ENCODE peak calls at places on chromosome 7, in four cellular contexts. One of them, this sample, is unnamed.

GRCh38 chr7:133185512-133185911 is 67.4 kb upstream of the EXOC4 start:
- DNase-seq in adrenal gland: no peak
- DNase-seq in ovary: no peak
- DNase-seq in heart left ventricle: no peak
- DNase-seq in this sample: no peak

GRCh38 chr7:16167531-16167930 is 253.8 kb downstream of the CRPPA start:
- DNase-seq in adrenal gland: no peak
- DNase-seq in ovary: no peak
- DNase-seq in heart left ventricle: no peak
- DNase-seq in this sample: no peak

GRCh38 chr7:97118306-97118917 is 914 bp downstream of the SDHAF3 start:
- DNase-seq in adrenal gland: no peak
- DNase-seq in ovary: no peak
- DNase-seq in heart left ventricle: no peak
- DNase-seq in this sample: no peak

GRCh38 chr7:100893318-100893895 is 2.3 kb downstream of the ACHE start:
- DNase-seq in adrenal gland: no peak
- DNase-seq in ovary: no peak
- DNase-seq in heart left ventricle: no peak
- DNase-seq in this sample: no peak

GRCh38 chr7:131355917-131356777 is 28.5 kb downstream of the MKLN1 start:
- DNase-seq in adrenal gland: peak
- DNase-seq in ovary: no peak
- DNase-seq in heart left ventricle: peak
- DNase-seq in this sample: no peak

GRCh38 chr7:96075510-96076349 is 246.2 kb downstream of the SLC25A13 start:
- DNase-seq in adrenal gland: peak
- DNase-seq in ovary: peak
- DNase-seq in heart left ventricle: peak
- DNase-seq in this sample: peak

GRCh38 chr7:114152314-114152938 is 233.6 kb upstream of the PPP1R3A start:
- DNase-seq in adrenal gland: no peak
- DNase-seq in ovary: no peak
- DNase-seq in heart left ventricle: no peak
- DNase-seq in this sample: no peak

GRCh38 chr7:157540020-157540419 is 203.2 kb downstream of the DNAJB6 start:
- DNase-seq in adrenal gland: no peak
- DNase-seq in ovary: no peak
- DNase-seq in heart left ventricle: no peak
- DNase-seq in this sample: no peak

GRCh38 chr7:130400120-130400572 is 19.9 kb downstream of the CPA1 start:
- DNase-seq in adrenal gland: peak
- DNase-seq in ovary: no peak
- DNase-seq in heart left ventricle: no peak
- DNase-seq in this sample: no peak

GRCh38 chr7:105352018-105352612 is 36.6 kb downstream of the SRPK2 start:
- DNase-seq in adrenal gland: peak
- DNase-seq in ovary: peak
- DNase-seq in heart left ventricle: peak
- DNase-seq in this sample: peak

GRCh38 chr7:2527505-2528464 is 8.2 kb downstream of the LFNG start:
- DNase-seq in adrenal gland: peak
- DNase-seq in ovary: no peak
- DNase-seq in heart left ventricle: no peak
- DNase-seq in this sample: peak

GRCh38 chr7:67854784-67855183 is 858.2 kb downstream of the TYW1 start:
- DNase-seq in adrenal gland: no peak
- DNase-seq in ovary: no peak
- DNase-seq in heart left ventricle: no peak
- DNase-seq in this sample: no peak

GRCh38 chr7:50329775-50330174 is 25.3 kb downstream of the IKZF1 start:
- DNase-seq in adrenal gland: no peak
- DNase-seq in ovary: no peak
- DNase-seq in heart left ventricle: no peak
- DNase-seq in this sample: no peak

GRCh38 chr7:135245826-135246825 is 12.5 kb downstream of the STRA8 start:
- DNase-seq in adrenal gland: no peak
- DNase-seq in ovary: no peak
- DNase-seq in heart left ventricle: no peak
- DNase-seq in this sample: no peak

GRCh38 chr7:152924826-152925411 is 165.4 kb downstream of the ACTR3B start:
- DNase-seq in adrenal gland: no peak
- DNase-seq in ovary: no peak
- DNase-seq in heart left ventricle: no peak
- DNase-seq in this sample: no peak

GRCh38 chr7:158060216-158060615 is 527.4 kb downstream of the PTPRN2 start:
- DNase-seq in adrenal gland: no peak
- DNase-seq in ovary: no peak
- DNase-seq in heart left ventricle: no peak
- DNase-seq in this sample: no peak

GRCh38 chr7:125118444-125118843 is 188.8 kb upstream of the POT1 start:
- DNase-seq in adrenal gland: no peak
- DNase-seq in ovary: no peak
- DNase-seq in heart left ventricle: no peak
- DNase-seq in this sample: peak

GRCh38 chr7:30330134-30331111 is 46.0 kb downstream of the ZNRF2 start:
- DNase-seq in adrenal gland: no peak
- DNase-seq in ovary: no peak
- DNase-seq in heart left ventricle: no peak
- DNase-seq in this sample: peak

GRCh38 chr7:147070886-147071285 is 954.3 kb downstream of the CNTNAP2 start:
- DNase-seq in adrenal gland: no peak
- DNase-seq in ovary: no peak
- DNase-seq in heart left ventricle: no peak
- DNase-seq in this sample: no peak

GRCh38 chr7:16918288-16918895 is 36.6 kb upstream of the AGR3 start:
- DNase-seq in adrenal gland: peak
- DNase-seq in ovary: no peak
- DNase-seq in heart left ventricle: no peak
- DNase-seq in this sample: peak

GRCh38 chr7:139055674-139056073 is 19.8 kb upstream of the ZC3HAV1L start:
- DNase-seq in adrenal gland: no peak
- DNase-seq in ovary: no peak
- DNase-seq in heart left ventricle: no peak
- DNase-seq in this sample: no peak

GRCh38 chr7:98685541-98685940 is 68.5 kb downstream of the NPTX2 start:
- DNase-seq in adrenal gland: no peak
- DNase-seq in ovary: no peak
- DNase-seq in heart left ventricle: no peak
- DNase-seq in this sample: no peak

DNA sequence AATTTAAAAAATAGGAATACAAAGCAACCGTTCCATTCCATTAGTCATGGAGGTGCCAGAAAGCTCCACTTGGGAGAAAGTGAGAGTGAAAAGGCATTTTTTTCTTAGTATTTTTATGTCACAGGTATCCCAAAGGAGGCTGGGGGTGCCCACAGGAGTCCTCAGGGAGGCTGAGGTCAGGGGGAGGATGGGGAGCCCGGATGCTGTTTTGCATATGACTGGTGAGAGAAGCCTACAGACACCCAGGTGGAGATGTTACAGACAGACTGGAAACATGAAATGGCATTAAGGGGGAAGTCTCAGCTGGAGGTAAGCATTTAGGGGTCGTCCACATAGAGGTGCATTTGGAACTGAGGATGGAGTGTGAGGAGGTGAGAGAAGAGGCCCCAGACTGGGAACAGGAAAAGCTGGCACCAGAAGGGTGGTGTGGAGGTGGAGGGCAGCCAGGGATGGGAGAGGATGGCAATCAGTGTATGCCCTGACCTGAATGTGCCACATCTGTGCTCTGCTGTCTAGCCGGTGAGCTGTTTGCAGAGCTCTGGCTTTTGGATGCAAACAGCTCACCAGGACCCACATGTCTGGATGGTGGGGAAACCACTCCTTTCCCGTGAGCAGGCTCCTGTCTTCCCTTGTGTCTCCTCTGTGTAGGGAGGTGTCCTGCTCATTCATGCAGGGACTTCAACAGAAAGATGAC is 101.1 kb downstream of the RAMP3 start:
- DNase-seq in adrenal gland: no peak
- DNase-seq in ovary: no peak
- DNase-seq in heart left ventricle: no peak
- DNase-seq in this sample: no peak
- H3K4me3 ChIP-seq in adrenal gland: no peak
- H3K4me3 ChIP-seq in ovary: no peak
- H3K4me3 ChIP-seq in heart left ventricle: no peak
- H3K4me3 ChIP-seq in this sample: no peak

DNA sequence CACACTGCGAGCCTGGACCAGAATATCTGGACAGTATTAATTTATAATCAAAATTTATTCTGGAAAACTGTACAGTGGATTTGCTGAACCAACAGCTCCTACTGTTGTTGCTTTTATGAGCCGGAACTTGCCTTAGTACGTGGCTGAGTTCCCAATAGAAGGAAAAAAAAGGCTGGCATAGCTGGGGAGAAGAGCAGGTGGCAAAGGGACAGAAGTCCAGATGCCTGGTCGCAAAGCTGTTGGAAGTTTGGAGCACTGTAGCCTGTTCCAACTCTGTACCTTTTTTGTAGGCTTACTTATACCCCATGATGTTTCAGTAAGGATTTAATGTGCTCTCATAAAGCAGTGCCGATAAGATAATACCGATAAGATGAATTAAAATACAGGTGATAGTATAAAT is 333.8 kb downstream of the ABCA13 start:
- DNase-seq in adrenal gland: no peak
- DNase-seq in ovary: no peak
- DNase-seq in heart left ventricle: no peak
- DNase-seq in this sample: no peak
- H3K4me3 ChIP-seq in adrenal gland: no peak
- H3K4me3 ChIP-seq in ovary: no peak
- H3K4me3 ChIP-seq in heart left ventricle: no peak
- H3K4me3 ChIP-seq in this sample: no peak

DNA sequence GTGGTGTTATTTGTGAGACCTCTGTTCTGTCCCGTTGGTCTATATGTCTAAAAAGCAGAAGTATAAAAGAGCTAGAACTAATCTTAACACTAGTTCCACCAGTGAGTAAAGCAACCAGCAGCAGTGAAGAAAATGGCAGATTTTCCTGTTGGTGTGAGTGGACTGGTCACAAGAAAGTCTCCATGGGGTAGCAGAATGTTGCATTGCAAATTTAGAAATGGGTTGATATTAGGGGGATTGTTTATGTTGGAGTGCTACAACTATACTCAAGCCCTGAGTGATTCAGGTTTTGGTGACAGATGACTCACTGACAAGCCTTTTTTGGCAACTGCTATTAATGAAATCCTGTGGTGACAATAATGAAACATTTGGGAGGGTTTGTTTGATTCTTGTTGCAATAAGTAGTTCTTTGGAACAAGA is 5.6 kb downstream of the AVL9 start:
- DNase-seq in adrenal gland: no peak
- DNase-seq in ovary: no peak
- DNase-seq in heart left ventricle: no peak
- DNase-seq in this sample: peak
- H3K4me3 ChIP-seq in adrenal gland: no peak
- H3K4me3 ChIP-seq in ovary: no peak
- H3K4me3 ChIP-seq in heart left ventricle: no peak
- H3K4me3 ChIP-seq in this sample: no peak

GRCh38 chr7:33932221-33932620 is 26.9 kb downstream of the BMPER start:
- DNase-seq in adrenal gland: no peak
- DNase-seq in ovary: no peak
- DNase-seq in heart left ventricle: no peak
- DNase-seq in this sample: no peak

GRCh38 chr7:33937871-33938270 is 32.5 kb downstream of the BMPER start:
- DNase-seq in adrenal gland: no peak
- DNase-seq in ovary: no peak
- DNase-seq in heart left ventricle: no peak
- DNase-seq in this sample: no peak

GRCh38 chr7:33933611-33934281 is 28.4 kb downstream of the BMPER start:
- DNase-seq in adrenal gland: peak
- DNase-seq in ovary: no peak
- DNase-seq in heart left ventricle: no peak
- DNase-seq in this sample: peak

GRCh38 chr7:33928986-33929385 is 23.6 kb downstream of the BMPER start:
- DNase-seq in adrenal gland: no peak
- DNase-seq in ovary: no peak
- DNase-seq in heart left ventricle: no peak
- DNase-seq in this sample: no peak

GRCh38 chr7:33932832-33933468 is 27.6 kb downstream of the BMPER start:
- DNase-seq in adrenal gland: peak
- DNase-seq in ovary: peak
- DNase-seq in heart left ventricle: peak
- DNase-seq in this sample: peak
- H3K4me3 ChIP-seq in adrenal gland: peak
- H3K4me3 ChIP-seq in ovary: peak
- H3K4me3 ChIP-seq in heart left ventricle: peak
- H3K4me3 ChIP-seq in this sample: no peak

DNA sequence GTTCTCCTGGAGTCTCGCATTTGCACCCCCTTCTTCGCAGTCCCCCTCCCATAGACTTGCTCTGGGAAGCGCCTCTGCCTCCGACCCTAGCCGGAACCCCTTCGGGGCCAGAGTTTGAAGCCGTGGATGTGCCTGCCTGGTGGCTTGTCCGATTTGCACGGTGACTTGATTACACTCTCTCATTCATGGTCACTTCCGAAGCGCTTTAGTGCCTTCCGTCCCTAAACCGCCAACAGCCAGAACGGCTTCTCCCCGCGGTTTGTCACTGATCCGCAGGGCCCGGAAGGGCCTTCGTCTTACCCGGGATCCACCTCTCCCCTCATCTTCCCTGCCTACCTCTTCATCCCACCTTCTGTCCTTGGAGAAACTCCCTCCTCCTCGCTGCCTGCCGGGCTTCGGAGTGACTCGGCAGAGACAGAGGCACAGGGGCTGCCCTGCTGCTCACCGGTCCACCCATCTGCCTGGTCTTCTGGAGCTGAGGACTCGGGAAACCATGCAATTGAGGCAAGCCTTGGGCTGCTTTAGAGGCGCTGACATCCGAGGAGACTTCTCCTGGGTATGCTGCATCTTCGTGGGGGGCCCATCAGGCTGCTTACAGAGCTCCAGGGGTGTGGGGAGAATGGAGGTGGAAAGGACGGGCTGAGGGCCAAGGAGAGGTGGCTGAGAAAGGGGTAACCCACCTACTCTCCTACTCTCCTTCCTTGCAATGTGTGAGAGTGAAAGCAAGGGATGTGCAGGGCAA is 847 bp upstream of the HOXA11 start:
- DNase-seq in adrenal gland: peak
- DNase-seq in ovary: no peak
- DNase-seq in heart left ventricle: no peak
- DNase-seq in this sample: no peak
- H3K4me3 ChIP-seq in adrenal gland: no peak
- H3K4me3 ChIP-seq in ovary: peak
- H3K4me3 ChIP-seq in heart left ventricle: no peak
- H3K4me3 ChIP-seq in this sample: no peak

DNA sequence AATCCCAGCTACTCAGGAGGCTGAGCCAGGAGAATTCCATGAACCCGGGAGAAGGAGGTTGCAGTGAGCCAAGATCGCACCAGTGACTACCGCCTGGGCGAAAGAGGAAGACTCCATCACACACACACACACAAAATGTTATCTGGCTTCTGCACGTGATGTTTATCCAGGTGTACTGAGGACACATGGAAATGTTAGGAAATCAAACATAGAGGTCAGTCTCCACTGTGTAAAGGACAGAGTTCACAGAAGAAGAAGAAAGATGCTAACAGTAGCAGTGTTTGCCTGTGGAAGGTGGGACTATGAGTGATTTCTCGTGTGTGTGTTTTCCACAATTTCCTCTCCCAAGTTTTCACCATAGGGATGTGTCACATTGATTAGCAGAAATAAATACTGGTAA is 256.9 kb downstream of the ELMO1 start:
- DNase-seq in adrenal gland: no peak
- DNase-seq in ovary: no peak
- DNase-seq in heart left ventricle: no peak
- DNase-seq in this sample: no peak
- H3K4me3 ChIP-seq in adrenal gland: no peak
- H3K4me3 ChIP-seq in ovary: no peak
- H3K4me3 ChIP-seq in heart left ventricle: no peak
- H3K4me3 ChIP-seq in this sample: no peak

This sample was measured in bronchial epithelial cell.